ENCODE peak calls at places on chromosomes 1 and 21, in four cellular contexts. C is NCI-H774, V is brain microvascular endothelial cell, N is T-helper 9 cell. U is an unnamed sample.

GRCh38 chr1:47449702-47450552 is 12.1 kb downstream of the FOXD2 start:
- DNase-seq in V (no peak), N (no peak), C (no peak), U (no peak)

GRCh38 chr1:39411526-39411925 is 79.9 kb upstream of the BMP8A start:
- DNase-seq in V (no peak), N (no peak), C (no peak), U (no peak)

GRCh38 chr1:2231667-2232254 is 3.6 kb downstream of the SKI start:
- DNase-seq in V (peak), N (peak), C (no peak), U (no peak)

GRCh38 chr1:150596976-150597375 is 17.6 kb upstream of the MCL1 start:
- DNase-seq in C (no peak), N (no peak), V (no peak), U (no peak)

GRCh38 chr21:42681296-42682206 is 28.1 kb downstream of the PDE9A start:
- DNase-seq in V (no peak), C (no peak), N (no peak), U (no peak)

GRCh38 chr1:195745170-195746009 is 862.9 kb downstream of the KCNT2 start:
- DNase-seq in C (peak), N (no peak), V (no peak), U (no peak)

GRCh38 chr1:147611021-147611426 is 59.3 kb downstream of the ACP6 start:
- DNase-seq in V (no peak), N (no peak), C (no peak), U (no peak)

GRCh38 chr1:76267631-76268030 is 193.1 kb downstream of the ST6GALNAC3 start:
- DNase-seq in N (no peak), C (no peak), V (no peak), U (no peak)

GRCh38 chr1:194929376-194929775 is 1678.9 kb downstream of the KCNT2 start:
- DNase-seq in C (no peak), V (no peak), N (no peak), U (peak)

GRCh38 chr1:245085508-245086095 is 69.2 kb upstream of the KIF26B start:
- DNase-seq in V (peak), N (no peak), C (no peak), U (peak)

GRCh38 chr1:15139654-15140350 is 13.7 kb upstream of the TMEM51 start:
- DNase-seq in N (no peak), V (no peak), C (no peak), U (peak)

GRCh38 chr1:77797991-77798390 is 18.5 kb downstream of the MIGA1 start:
- DNase-seq in V (peak), N (no peak), C (no peak), U (peak)

GRCh38 chr1:162279099-162279498 is 97.6 kb downstream of the SPATA46 start:
- DNase-seq in N (no peak), C (no peak), V (no peak), U (no peak)

GRCh38 chr1:203751051-203751450 is 13.9 kb upstream of the LAX1 start:
- DNase-seq in V (peak), C (no peak), N (no peak), U (peak)

GRCh38 chr1:221699582-221700519 is 42.0 kb downstream of the DUSP10 start:
- DNase-seq in V (peak), C (no peak), N (no peak), U (peak)

GRCh38 chr21:16073571-16073970 is 343.8 kb downstream of the USP25 start:
- DNase-seq in V (no peak), C (no peak), N (no peak), U (no peak)

GRCh38 chr1:236122176-236122575 is 20.2 kb upstream of the GPR137B start:
- DNase-seq in V (no peak), N (no peak), C (no peak), U (no peak)

GRCh38 chr1:178706467-178706866 is 18.6 kb upstream of the RALGPS2 start:
- DNase-seq in C (no peak), N (no peak), V (no peak), U (no peak)

GRCh38 chr1:182783068-182783467 is 6.5 kb upstream of the NPL start:
- DNase-seq in C (no peak), N (no peak), V (no peak), U (no peak)

GRCh38 chr1:89553195-89553584 is 28.6 kb downstream of the LRRC8B start:
- DNase-seq in V (no peak), C (peak), N (no peak), U (no peak)

GRCh38 chr1:61674221-61674620 is 50.7 kb downstream of the TM2D1 start:
- DNase-seq in C (no peak), N (no peak), V (peak), U (peak)